ENCODE peak calls at places on chromosomes 16 and 17, in four cellular contexts. W is fibroblast of the aortic adventitia, Z is esophagus squamous epithelium, S is A172. M is an unnamed sample.

GRCh38 chr17:76447931-76448652 is 4.9 kb downstream of the UBE2O start:
- DNase-seq in W (peak; percentile 43), Z (no peak), S (peak; percentile 45), M (no peak)

GRCh38 chr16:68779891-68780290 is 42.8 kb downstream of the CDH1 start:
- DNase-seq in W (no peak), Z (no peak), S (no peak), M (no peak)

GRCh38 chr16:51880776-51881175 is 666.2 kb downstream of the TOX3 start:
- DNase-seq in W (peak; percentile 79), Z (no peak), S (peak; percentile 93), M (no peak)

GRCh38 chr17:4006165-4006589 is 41.9 kb upstream of the ATP2A3 start:
- DNase-seq in W (no peak), Z (no peak), S (no peak), M (no peak)

GRCh38 chr17:16512011-16512410 is 20.0 kb upstream of the LRRC75A start:
- DNase-seq in W (no peak), Z (no peak), S (no peak), M (no peak)

GRCh38 chr17:39751637-39752036 is 13.9 kb downstream of the GRB7 start:
- DNase-seq in W (no peak), Z (no peak), S (no peak), M (no peak)

GRCh38 chr16:4316103-4316731 is 350 bp downstream of the GLIS2 start:
- DNase-seq in W (no peak), Z (no peak), S (no peak), M (no peak)

GRCh38 chr17:58352843-58353719 is 1.1 kb upstream of the SUPT4H1 start:
- DNase-seq in W (peak; percentile 36), Z (no peak), S (peak; percentile 29), M (no peak)

GRCh38 chr17:67531291-67531690 is 154.2 kb downstream of the PITPNC1 start:
- DNase-seq in W (no peak), Z (no peak), S (no peak), M (no peak)

M was measured in NK-92 treated with Interleukin-12 subunit alpha and Interleukin-12 subunit beta, amount 100 ng/mL, for 24 hours.